ENCODE peak calls at places on chromosome 5, in ten cellular contexts. X is activated CD8-positive, alpha-beta T cell treated with anti-CD3 and anti-CD28 coated beads, Interleukin-2, amount 10 ng/mL, durations not matched to agents 7 days and 5 days; H is SK-N-SH; K is mesothelial cell of epicardium; M is amygdala; Y is RPMI8226; W is left ventricle myocardium superior; B is left lobe of liver; P is activated CD4-positive, CD25-positive, alpha-beta regulatory T cell treated with anti-CD3 and anti-CD28 coated beads, Interleukin-2, amount 50 U/mL, for 72 hours; U is esophagus squamous epithelium. V is an unnamed sample.

GRCh38 chr5:147369742-147370374 is 135.0 kb downstream of the STK32A start:
- DNase-seq in X (no peak), H (no peak), K (no peak), M (no peak), Y (no peak), W (no peak), B (no peak), P (no peak), U (no peak), V (peak; percentile 47)

GRCh38 chr5:425714-426113 is 17.3 kb upstream of the EXOC3 start:
- DNase-seq in X (peak; percentile 41), H (no peak), K (no peak), M (no peak), Y (no peak), W (no peak), B (no peak), P (peak; percentile 25), U (no peak), V (peak; percentile 20)

GRCh38 chr5:179345429-179346321 is at the start of gene ADAMTS2:
- DNase-seq in X (peak; percentile 22), H (peak; percentile 92), K (peak; percentile 46), M (no peak), Y (peak; percentile 73), W (peak; percentile 82), B (no peak), P (no peak), U (no peak), V (no peak)

GRCh38 chr5:122401991-122402710 is 90.1 kb downstream of the SNCAIP start:
- DNase-seq in X (no peak), H (no peak), K (no peak), M (no peak), Y (no peak), W (no peak), B (no peak), P (no peak), U (no peak), V (no peak)

GRCh38 chr5:57338068-57338848 is 144.4 kb downstream of the ACTBL2 start:
- DNase-seq in X (no peak), H (peak; percentile 33), K (no peak), M (no peak), Y (peak; percentile 55), W (no peak), B (no peak), P (no peak), U (no peak), V (peak; percentile 36)

GRCh38 chr5:151153766-151154272 is 3.8 kb downstream of the ANXA6 start:
- DNase-seq in X (no peak), H (no peak), K (no peak), M (no peak), Y (no peak), W (no peak), B (no peak), P (no peak), U (no peak), V (no peak)

GRCh38 chr5:171093598-171093997 is 215.4 kb upstream of the TLX3 start:
- DNase-seq in X (no peak), H (peak; percentile 78), K (no peak), M (no peak), Y (no peak), W (no peak), B (no peak), P (no peak), U (no peak), V (no peak)

GRCh38 chr5:58891072-58891970 is 308.4 kb downstream of the RAB3C start:
- DNase-seq in X (peak; percentile 68), H (peak; percentile 75), K (no peak), M (peak; percentile 4), Y (peak; percentile 60), W (peak; percentile 71), B (peak; percentile 56), P (peak; percentile 40), U (no peak), V (peak; percentile 63)

GRCh38 chr5:93100433-93100832 is 480.6 kb downstream of the NR2F1-AS1 start:
- DNase-seq in X (no peak), H (no peak), K (no peak), M (no peak), Y (no peak), W (no peak), B (no peak), P (no peak), U (no peak), V (no peak)

GRCh38 chr5:174872271-174872670 is 147.9 kb downstream of the MSX2 start:
- DNase-seq in X (no peak), H (no peak), K (no peak), M (no peak), Y (no peak), W (no peak), B (no peak), P (no peak), U (no peak), V (no peak)

GRCh38 chr5:93735378-93735777 is 6.0 kb downstream of the POU5F2 start:
- DNase-seq in X (no peak), H (no peak), K (no peak), M (no peak), Y (no peak), W (no peak), B (no peak), P (no peak), U (no peak), V (peak; percentile 87)

GRCh38 chr5:5979761-5980570 is 398.4 kb downstream of the MED10 start:
- DNase-seq in X (no peak), H (no peak), K (no peak), M (no peak), Y (no peak), W (no peak), B (no peak), P (no peak), U (no peak), V (no peak)

GRCh38 chr5:157215143-157215825 is 34.6 kb downstream of the ITK start:
- DNase-seq in X (peak; percentile 70), H (no peak), K (no peak), M (no peak), Y (no peak), W (no peak), B (no peak), P (no peak), U (no peak), V (no peak)

GRCh38 chr5:128464596-128464995 is 73.4 kb downstream of the FBN2 start:
- DNase-seq in X (no peak), H (no peak), K (no peak), M (no peak), Y (no peak), W (peak; percentile 29), B (no peak), P (no peak), U (no peak), V (no peak)

GRCh38 chr5:127006711-127007110 is 23.6 kb downstream of the MARCHF3 start:
- DNase-seq in X (no peak), H (no peak), K (no peak), M (no peak), Y (no peak), W (no peak), B (no peak), P (no peak), U (no peak), V (no peak)

GRCh38 chr5:129511291-129511690 is 51.2 kb downstream of the ADAMTS19 start:
- DNase-seq in X (no peak), H (no peak), K (no peak), M (no peak), Y (no peak), W (no peak), B (no peak), P (no peak), U (no peak), V (no peak)

GRCh38 chr5:149493316-149493715 is 57.9 kb downstream of the CSNK1A1 start:
- DNase-seq in X (no peak), H (no peak), K (no peak), M (no peak), Y (no peak), W (no peak), B (no peak), P (no peak), U (no peak), V (no peak)

GRCh38 chr5:138726848-138727247 is 26.4 kb upstream of the CTNNA1 start:
- DNase-seq in X (peak; percentile 58), H (no peak), K (no peak), M (no peak), Y (no peak), W (no peak), B (no peak), P (no peak), U (no peak), V (no peak)

GRCh38 chr5:71938886-71939285 is 168.4 kb upstream of the MAP1B start:
- DNase-seq in X (no peak), H (no peak), K (no peak), M (no peak), Y (no peak), W (no peak), B (no peak), P (no peak), U (no peak), V (no peak)

GRCh38 chr5:134114886-134115805 is 665 bp downstream of the TCF7 start:
- DNase-seq in X (peak; percentile 73), H (peak; percentile 84), K (no peak), M (no peak), Y (no peak), W (no peak), B (no peak), P (peak; percentile 67), U (no peak), V (no peak)

GRCh38 chr5:97550164-97550563 is 367.1 kb upstream of the RIOK2 start:
- DNase-seq in X (no peak), H (no peak), K (no peak), M (no peak), Y (no peak), W (no peak), B (no peak), P (no peak), U (no peak), V (peak; percentile 48)

GRCh38 chr5:34012791-34013190 is 4.9 kb upstream of the AMACR start:
- DNase-seq in X (no peak), H (no peak), K (no peak), M (no peak), Y (no peak), W (no peak), B (peak; percentile 74), P (no peak), U (no peak), V (peak; percentile 32)

GRCh38 chr5:81971086-81971693 is 633 bp upstream of the ATG10 start:
- DNase-seq in X (peak; percentile 32), H (peak; percentile 41), K (no peak), M (no peak), Y (peak; percentile 28), W (no peak), B (no peak), P (no peak), U (no peak), V (no peak)

GRCh38 chr5:76462097-76462702 is 59.1 kb downstream of the IQGAP2 start:
- DNase-seq in X (no peak), H (no peak), K (no peak), M (no peak), Y (no peak), W (no peak), B (no peak), P (no peak), U (no peak), V (no peak)

GRCh38 chr5:158133369-158133768 is 274.4 kb upstream of the CLINT1 start:
- DNase-seq in X (no peak), H (no peak), K (no peak), M (no peak), Y (no peak), W (no peak), B (no peak), P (no peak), U (no peak), V (peak; percentile 62)